ENCODE peak calls at places on chromosomes 4 and X, in five cellular contexts. Y, U, I, D and N are unnamed samples.

GRCh38 chr4:114005569-114006442 is 26.4 kb upstream of the ARSJ start:
- DNase-seq in Y (no peak), U (no peak), I (no peak), D (no peak), N (no peak)

GRCh38 chrX:118594697-118595420 is 99.2 kb downstream of the DOCK11 start:
- DNase-seq in Y (no peak), U (no peak), I (no peak), D (no peak), N (no peak)

GRCh38 chr4:38174811-38175210 is 214.6 kb downstream of the PTTG2 start:
- DNase-seq in Y (no peak), U (no peak), I (no peak), D (no peak), N (no peak)

GRCh38 chr4:68895561-68896198 is 55.9 kb downstream of the UGT2A3 start:
- DNase-seq in Y (no peak), U (no peak), I (no peak), D (no peak), N (no peak)

GRCh38 chr4:26803462-26803861 is 57.2 kb upstream of the STIM2 start:
- DNase-seq in Y (no peak), U (no peak), I (no peak), D (no peak), N (no peak)

GRCh38 chr4:162959056-162959455 is 207.6 kb downstream of the NAF1 start:
- DNase-seq in Y (no peak), U (no peak), I (no peak), D (no peak), N (peak; percentile 3)

GRCh38 chr4:21447320-21448055 is 501.1 kb downstream of the KCNIP4 start:
- DNase-seq in Y (no peak), U (no peak), I (no peak), D (no peak), N (no peak)

GRCh38 chrX:73964607-73965006 is 339.4 kb upstream of the ZCCHC13 start:
- DNase-seq in Y (no peak), U (no peak), I (no peak), D (no peak), N (no peak)

GRCh38 chrX:22300130-22300529 is 27.4 kb downstream of the CBLL2 start:
- DNase-seq in Y (peak; percentile 55), U (peak; percentile 16), I (no peak), D (no peak), N (no peak)

GRCh38 chr4:108417923-108418322 is 202.5 kb upstream of the RPL34 start:
- DNase-seq in Y (no peak), U (no peak), I (no peak), D (no peak), N (no peak)

GRCh38 chr4:108411836-108412235 is 208.5 kb upstream of the RPL34 start:
- DNase-seq in Y (no peak), U (no peak), I (no peak), D (no peak), N (no peak)

GRCh38 chr4:108415389-108415788 is 205.0 kb upstream of the RPL34 start:
- DNase-seq in Y (no peak), U (no peak), I (no peak), D (no peak), N (no peak)

GRCh38 chr4:108416831-108417230 is 203.5 kb upstream of the RPL34 start:
- DNase-seq in Y (no peak), U (no peak), I (no peak), D (no peak), N (no peak)
- TF ChIP-seq POLR2A in Y (no peak), U (no peak), I (no peak), D (no peak), N (no peak)

DNA sequence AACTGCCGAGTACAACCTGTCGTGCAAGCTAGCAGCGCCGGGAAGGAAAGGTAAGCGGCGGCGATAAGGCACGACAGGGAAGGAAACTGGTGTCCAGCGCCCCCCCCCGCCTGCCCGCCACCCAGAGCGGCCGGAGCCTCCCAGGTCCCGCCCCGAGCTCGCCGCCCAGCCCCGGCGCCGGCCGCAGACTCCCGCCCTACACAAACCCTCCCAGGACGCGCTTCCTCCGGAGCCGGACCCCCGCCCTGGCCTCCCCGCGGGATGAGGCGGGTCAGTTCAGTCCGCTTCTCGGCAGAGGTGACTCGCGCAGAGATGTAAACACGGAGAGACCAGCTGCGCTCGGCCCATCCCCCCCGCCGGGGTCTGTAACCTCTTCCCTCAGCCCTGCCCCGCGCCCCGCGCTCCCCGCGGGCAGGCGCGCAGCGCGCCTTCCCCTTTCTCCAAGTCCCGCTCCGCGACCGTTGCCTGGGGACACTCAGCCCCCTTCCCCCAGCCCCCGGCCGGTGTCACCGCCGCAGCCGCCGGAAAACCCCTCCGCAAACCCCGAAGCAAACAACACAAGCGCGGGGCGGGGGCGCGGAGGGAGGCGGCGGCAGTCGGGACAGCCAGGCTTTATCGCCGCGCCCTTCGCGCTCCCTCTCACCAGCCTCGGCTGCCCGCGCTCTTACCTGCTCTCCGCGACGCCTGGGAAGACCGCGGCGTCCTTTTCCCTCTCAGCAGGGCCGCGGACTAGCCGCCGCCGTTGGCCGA is 544 bp downstream of the ELF2 start:
- DNase-seq in Y (peak; percentile 87), U (peak; percentile 81), I (peak; percentile 97), D (peak; percentile 35), N (peak; percentile 85)
- TF ChIP-seq POLR2A in Y (peak; percentile 53), U (peak; percentile 45), I (no peak), D (no peak), N (no peak)

DNA sequence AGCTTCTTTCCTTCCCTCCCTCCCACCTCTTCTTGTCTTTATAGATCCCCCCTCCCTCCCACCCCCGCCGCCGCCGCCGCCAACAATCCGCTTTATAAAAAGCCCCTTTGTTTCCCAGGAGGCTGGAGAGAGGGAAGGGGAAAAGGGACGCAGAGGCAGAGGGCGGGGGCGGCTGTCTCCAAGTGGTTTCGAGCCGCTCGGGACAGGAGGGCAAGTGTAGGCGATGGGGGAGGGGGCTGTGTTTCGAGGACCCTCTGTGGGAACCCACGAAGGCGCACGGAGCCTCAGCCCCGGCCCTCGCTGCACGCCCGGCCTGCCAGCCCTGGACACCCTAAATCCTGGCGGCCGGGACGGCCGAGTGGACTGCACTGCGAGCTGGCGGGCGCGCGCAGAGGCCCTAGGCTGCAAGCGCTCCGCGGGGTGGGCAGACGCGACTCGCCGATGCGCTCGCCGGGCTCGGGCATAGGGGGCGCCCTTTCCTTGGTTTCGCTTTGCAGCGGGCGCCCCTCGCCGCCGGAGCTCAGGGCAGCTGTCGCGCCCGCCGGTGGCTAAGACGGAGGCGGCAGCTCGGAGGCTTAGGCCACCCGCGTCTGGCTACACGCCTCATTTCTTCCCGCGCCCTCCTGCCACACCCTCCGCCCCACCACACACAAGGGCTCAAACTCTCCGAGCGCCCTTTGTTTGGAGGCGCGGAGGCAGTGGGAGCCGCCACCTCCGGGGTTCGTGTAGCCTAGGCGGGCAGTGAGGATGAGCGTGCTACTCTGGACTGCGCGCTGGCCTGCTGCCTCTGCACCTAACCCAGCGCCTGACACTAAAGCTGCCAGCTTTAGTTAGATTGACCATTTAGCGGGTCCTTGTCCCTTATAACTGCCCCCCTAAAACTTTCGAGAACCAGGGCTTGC is 2.2 kb downstream of the MAMLD1 start:
- DNase-seq in Y (peak; percentile 75), U (peak; percentile 69), I (peak; percentile 92), D (peak; percentile 31), N (peak; percentile 89)
- TF ChIP-seq POLR2A in Y (peak; percentile 32), U (peak; percentile 28), I (no peak), D (peak; percentile 19), N (no peak)

DNA sequence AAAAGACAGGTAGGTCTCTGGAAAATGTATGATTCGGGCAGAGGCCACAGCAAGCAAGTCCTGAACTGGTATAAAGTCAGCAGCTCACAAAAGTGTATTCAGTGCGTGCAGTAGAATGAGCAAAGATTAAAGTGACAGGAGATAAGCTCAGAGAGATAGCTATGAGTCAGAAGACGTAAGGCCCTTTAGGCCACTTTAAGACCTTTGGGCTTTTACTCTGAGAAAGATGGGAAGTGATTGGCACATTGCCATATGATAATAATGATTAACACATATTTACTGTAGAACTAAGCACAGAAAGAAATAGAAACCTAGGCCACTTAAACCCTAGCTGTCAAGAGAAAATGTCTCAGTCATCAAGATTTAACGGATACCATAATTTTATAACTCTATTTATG is 51.7 kb downstream of the TBCK start:
- DNase-seq in Y (no peak), U (no peak), I (no peak), D (no peak), N (peak; percentile 40)
- TF ChIP-seq POLR2A in Y (no peak), U (no peak), I (no peak), D (no peak), N (no peak)

GRCh38 chr4:3291969-3292570 is 751 bp upstream of the RGS12 start:
- DNase-seq in Y (peak; percentile 76), U (peak; percentile 57), I (peak; percentile 92), D (peak; percentile 36), N (peak; percentile 64)

GRCh38 chr4:3293410-3294391 is 880 bp downstream of the RGS12 start:
- DNase-seq in Y (peak; percentile 37), U (no peak), I (peak; percentile 88), D (no peak), N (peak; percentile 25)

GRCh38 chr4:3294401-3295241 is 1.8 kb downstream of the RGS12 start:
- DNase-seq in Y (no peak), U (no peak), I (peak; percentile 85), D (no peak), N (peak; percentile 22)

GRCh38 chr4:3291411-3291968 is 1.3 kb upstream of the RGS12 start:
- DNase-seq in Y (peak; percentile 74), U (no peak), I (peak; percentile 91), D (no peak), N (no peak)

DNA sequence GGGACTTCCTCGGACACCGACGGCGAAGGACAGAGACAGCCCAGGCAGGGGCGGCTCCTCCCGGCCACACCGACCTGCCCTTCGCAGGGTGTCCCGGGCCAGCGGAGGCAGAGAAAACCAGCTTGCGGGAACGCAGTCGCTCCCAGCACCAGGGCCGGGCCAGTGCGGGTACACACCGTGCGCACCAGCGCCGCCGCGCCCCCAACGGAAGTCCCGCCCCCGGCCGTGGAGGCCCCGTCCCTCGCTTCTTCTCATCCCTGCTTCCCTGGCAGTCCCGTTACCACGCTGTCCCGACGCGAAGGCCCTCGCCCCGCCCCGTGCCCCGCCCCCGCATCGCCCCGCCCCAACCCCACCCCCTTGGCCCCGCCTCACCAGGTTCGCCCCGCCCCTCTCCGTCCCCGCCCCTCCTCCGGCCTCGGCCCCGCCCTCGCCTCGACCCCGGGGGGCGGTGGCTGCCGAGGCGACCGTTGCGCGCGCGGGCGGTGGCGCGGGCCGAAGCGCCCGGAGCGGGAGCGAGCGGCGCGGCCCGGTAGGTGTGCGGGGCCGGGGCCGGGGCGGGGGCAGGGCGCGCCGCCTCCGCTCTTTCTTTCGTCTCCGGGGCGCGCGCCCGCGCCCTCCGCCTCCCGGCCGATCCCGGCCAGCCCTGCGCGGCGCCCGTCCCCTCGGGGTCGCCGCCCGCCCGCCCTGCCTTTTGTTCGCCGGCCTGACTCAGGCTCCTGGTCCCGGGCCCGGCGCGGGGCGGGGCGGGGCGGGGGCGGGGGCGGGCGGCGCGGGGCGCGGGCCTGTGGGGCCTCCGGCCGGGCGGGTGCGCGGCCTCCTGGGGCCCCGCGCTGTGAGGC is at the start of gene RGS12:
- DNase-seq in Y (peak; percentile 97), U (peak; percentile 95), I (peak; percentile 99), D (peak; percentile 87), N (peak; percentile 92)
- TF ChIP-seq POLR2A in Y (peak; percentile 76), U (peak; percentile 77), I (no peak), D (peak; percentile 75), N (peak; percentile 31)

GRCh38 chr4:89249716-89250361 is 57.8 kb downstream of the GPRIN3 start:
- DNase-seq in Y (no peak), U (no peak), I (no peak), D (no peak), N (no peak)

GRCh38 chr4:89247951-89248350 is 59.6 kb downstream of the GPRIN3 start:
- DNase-seq in Y (no peak), U (no peak), I (no peak), D (no peak), N (no peak)

GRCh38 chr4:89251396-89251795 is 56.2 kb downstream of the GPRIN3 start:
- DNase-seq in Y (no peak), U (no peak), I (no peak), D (no peak), N (no peak)

GRCh38 chr4:89249313-89249712 is 58.3 kb downstream of the GPRIN3 start:
- DNase-seq in Y (no peak), U (no peak), I (no peak), D (no peak), N (no peak)

GRCh38 chr4:89248879-89249281 is 58.7 kb downstream of the GPRIN3 start:
- DNase-seq in Y (no peak), U (no peak), I (no peak), D (no peak), N (no peak)
- TF ChIP-seq POLR2A in Y (no peak), U (no peak), I (no peak), D (no peak), N (no peak)